ENCODE peak calls at places on chromosomes 1 and 21, in five cellular contexts. Z is DND-41, Q is mesothelial cell of epicardium, G is H9, Y is MM.1S. A is an unnamed sample.
A peak's percentile ranks its signal among the peaks of the same experiment; 100 is the strongest.

GRCh38 chr1:41313661-41314131 is 47.5 kb upstream of the FOXO6 start:
- DNase-seq in Z (peak; percentile 39), Q (no peak), G (peak; percentile 80), Y (no peak), A (peak; percentile 19)

GRCh38 chr1:203340112-203340804 is 10.7 kb downstream of the FMOD start:
- DNase-seq in Z (peak; percentile 73), Q (peak; percentile 67), G (peak; percentile 76), Y (peak; percentile 84), A (peak; percentile 89)

GRCh38 chr1:204225841-204226745 is 12.3 kb upstream of the GOLT1A start:
- DNase-seq in Z (no peak), Q (no peak), G (no peak), Y (no peak), A (peak; percentile 90)

GRCh38 chr1:74971982-74972381 is 162.2 kb upstream of the LHX8 start:
- DNase-seq in Z (no peak), Q (no peak), G (no peak), Y (peak; percentile 95), A (peak; percentile 1)

GRCh38 chr1:17601643-17602382 is 62.3 kb downstream of the ARHGEF10L start:
- DNase-seq in Z (no peak), Q (no peak), G (peak; percentile 67), Y (no peak), A (no peak)

GRCh38 chr1:37556712-37557196 is at the start of gene DNALI1:
- DNase-seq in Z (peak; percentile 16), Q (peak; percentile 89), G (peak; percentile 97), Y (peak; percentile 31), A (peak; percentile 76)

GRCh38 chr21:15631342-15631741 is 98.4 kb upstream of the USP25 start:
- DNase-seq in Z (no peak), Q (no peak), G (no peak), Y (no peak), A (peak; percentile 32)

GRCh38 chr1:164638506-164639202 is 79.7 kb downstream of the PBX1 start:
- DNase-seq in Z (no peak), Q (no peak), G (no peak), Y (no peak), A (no peak)

GRCh38 chr1:158176399-158176798 is 4.3 kb upstream of the CD1D start:
- DNase-seq in Z (no peak), Q (no peak), G (no peak), Y (no peak), A (no peak)

GRCh38 chr1:194431121-194431520 is 1244.7 kb upstream of the B3GALT2 start:
- DNase-seq in Z (no peak), Q (no peak), G (no peak), Y (no peak), A (no peak)

GRCh38 chr1:147627435-147628110 is 42.8 kb downstream of the ACP6 start:
- DNase-seq in Z (peak; percentile 50), Q (no peak), G (peak; percentile 66), Y (peak; percentile 58), A (peak; percentile 50)

GRCh38 chr1:109425902-109426277 is 358 bp downstream of the PSMA5 start:
- DNase-seq in Z (peak; percentile 61), Q (no peak), G (no peak), Y (peak; percentile 27), A (peak; percentile 74)

GRCh38 chr1:119782541-119783338 is 14.0 kb upstream of the HMGCS2 start:
- DNase-seq in Z (no peak), Q (no peak), G (no peak), Y (no peak), A (peak; percentile 77)

GRCh38 chr1:50103615-50104081 is 5.1 kb upstream of the ELAVL4 start:
- DNase-seq in Z (no peak), Q (no peak), G (no peak), Y (no peak), A (no peak)

GRCh38 chr1:7224644-7225043 is 439.4 kb downstream of the CAMTA1 start:
- DNase-seq in Z (no peak), Q (no peak), G (peak; percentile 72), Y (no peak), A (peak; percentile 21)

GRCh38 chr1:59669752-59670312 is 144.9 kb upstream of the HOOK1 start:
- DNase-seq in Z (no peak), Q (no peak), G (peak; percentile 46), Y (no peak), A (no peak)

GRCh38 chr1:31064685-31065309 is 720 bp downstream of the PUM1 start:
- DNase-seq in Z (no peak), Q (no peak), G (no peak), Y (peak; percentile 34), A (peak; percentile 16)

GRCh38 chr1:220217383-220217988 is 54.8 kb downstream of the RAB3GAP2 start:
- DNase-seq in Z (no peak), Q (no peak), G (no peak), Y (peak; percentile 14), A (peak; percentile 42)

GRCh38 chr1:208206092-208206698 is 38.0 kb downstream of the PLXNA2 start:
- DNase-seq in Z (no peak), Q (no peak), G (no peak), Y (no peak), A (no peak)

GRCh38 chr1:208205216-208206013 is 38.8 kb downstream of the PLXNA2 start:
- DNase-seq in Z (no peak), Q (no peak), G (no peak), Y (no peak), A (no peak)

GRCh38 chr1:208203127-208203847 is 40.9 kb downstream of the PLXNA2 start:
- DNase-seq in Z (no peak), Q (no peak), G (no peak), Y (no peak), A (peak; percentile 83)

GRCh38 chr1:208203848-208204609 is 40.2 kb downstream of the PLXNA2 start:
- DNase-seq in Z (no peak), Q (no peak), G (no peak), Y (no peak), A (no peak)

DNA sequence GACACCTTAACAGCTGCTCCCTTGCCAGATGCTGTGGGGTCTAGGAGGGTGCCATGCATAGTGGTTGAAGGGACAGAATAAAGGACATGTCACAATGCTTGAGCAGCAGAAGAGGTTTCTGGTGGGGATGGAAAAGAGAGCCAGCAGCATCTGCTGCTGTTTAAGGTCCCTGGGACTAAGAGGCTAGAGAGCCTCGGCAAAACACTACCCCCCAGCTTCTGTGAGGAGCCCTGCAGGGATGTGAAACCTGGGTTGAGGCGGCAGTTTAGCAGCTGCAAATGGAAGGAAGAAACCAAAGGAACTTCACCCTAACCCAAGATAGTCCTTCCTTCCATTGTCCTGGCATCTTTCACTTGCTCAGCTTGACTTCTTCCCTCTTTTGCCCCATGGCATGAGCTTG is 39.4 kb downstream of the PLXNA2 start:
- DNase-seq in Z (no peak), Q (no peak), G (no peak), Y (no peak), A (no peak)
- TF ChIP-seq CTCF in Z (no peak), Q (no peak), G (no peak), Y (peak; percentile 16), A (no peak)

GRCh38 chr21:34511787-34512451 is at the start of gene KCNE1:
- DNase-seq in Z (no peak), Q (no peak), G (no peak), Y (no peak), A (peak; percentile 67)

GRCh38 chr21:34509151-34509550 is 2.9 kb downstream of the KCNE1 start:
- DNase-seq in Z (no peak), Q (no peak), G (no peak), Y (peak; percentile 21), A (no peak)

GRCh38 chr21:34513109-34513675 is 1.2 kb upstream of the KCNE1 start:
- DNase-seq in Z (no peak), Q (no peak), G (no peak), Y (no peak), A (peak; percentile 67)

GRCh38 chr21:34511154-34511553 is 856 bp downstream of the KCNE1 start:
- DNase-seq in Z (no peak), Q (no peak), G (no peak), Y (no peak), A (peak; percentile 75)

GRCh38 chr21:34510148-34511142 is 1.6 kb downstream of the KCNE1 start:
- DNase-seq in Z (peak; percentile 58), Q (no peak), G (peak; percentile 88), Y (peak; percentile 74), A (peak; percentile 84)
- TF ChIP-seq CTCF in Z (peak; percentile 72), Q (no peak), G (peak; percentile 90), Y (peak; percentile 94), A (peak; percentile 84)

GRCh38 chr1:26537951-26538352 is 8.4 kb downstream of the RPS6KA1 start:
- DNase-seq in Z (no peak), Q (no peak), G (peak; percentile 61), Y (peak; percentile 46), A (peak; percentile 72)
- TF ChIP-seq CTCF in Z (peak; percentile 28), Q (no peak), G (peak; percentile 42), Y (peak; percentile 52), A (peak; percentile 31)

DNA sequence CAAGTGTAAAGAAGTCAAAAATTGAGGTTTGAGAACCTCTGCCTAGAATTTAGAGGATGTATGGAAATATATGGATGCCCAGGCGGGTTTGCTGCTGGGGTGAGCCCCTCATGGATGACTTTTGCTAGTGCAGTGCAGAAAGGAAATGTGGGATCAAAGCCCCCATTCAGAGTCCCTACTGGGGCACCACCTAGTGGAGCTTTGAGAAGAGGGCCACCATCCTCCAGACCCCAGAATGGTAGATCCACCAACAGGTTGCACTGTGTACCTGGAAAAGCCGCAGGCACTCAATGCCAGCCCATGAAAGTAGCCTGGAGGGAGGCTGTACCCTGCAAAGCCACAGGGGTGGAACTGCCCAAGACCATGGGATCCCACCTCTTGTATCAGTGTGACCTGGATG is 330.7 kb upstream of the DPYD start:
- DNase-seq in Z (no peak), Q (no peak), G (no peak), Y (no peak), A (no peak)
- TF ChIP-seq CTCF in Z (peak; percentile 30), Q (no peak), G (peak; percentile 33), Y (no peak), A (no peak)